ENCODE peak calls at places on chromosome 2, in five cellular contexts. One of them, this sample, is unnamed.

GRCh38 chr2:160352492-160352891 is 141.1 kb downstream of the RBMS1 start:
- DNase-seq in NAMALWA: no peak
- DNase-seq in DMS 273 treated with DMSO at 0.1 percent for 48 hours: no peak
- DNase-seq in NCI-H748 treated with DMSO at 0.1 percent for 48 hours: no peak
- DNase-seq in transverse colon: no peak
- DNase-seq in this sample: no peak

GRCh38 chr2:240421396-240421795 is 14.1 kb upstream of the GPC1 start:
- DNase-seq in NAMALWA: no peak
- DNase-seq in NCI-H748 treated with DMSO at 0.1 percent for 48 hours: no peak
- DNase-seq in DMS 273 treated with DMSO at 0.1 percent for 48 hours: no peak
- DNase-seq in transverse colon: no peak
- DNase-seq in this sample: no peak

GRCh38 chr2:42770288-42771131 is 6.6 kb upstream of the OXER1 start:
- DNase-seq in DMS 273 treated with DMSO at 0.1 percent for 48 hours: peak
- DNase-seq in transverse colon: no peak
- DNase-seq in NAMALWA: peak
- DNase-seq in NCI-H748 treated with DMSO at 0.1 percent for 48 hours: peak
- DNase-seq in this sample: peak

GRCh38 chr2:227796044-227796780 is 17.4 kb upstream of the CCL20 start:
- DNase-seq in transverse colon: peak
- DNase-seq in NAMALWA: no peak
- DNase-seq in DMS 273 treated with DMSO at 0.1 percent for 48 hours: no peak
- DNase-seq in NCI-H748 treated with DMSO at 0.1 percent for 48 hours: no peak
- DNase-seq in this sample: no peak

GRCh38 chr2:238895361-238895882 is 47.5 kb downstream of the TWIST2 start:
- DNase-seq in transverse colon: no peak
- DNase-seq in NCI-H748 treated with DMSO at 0.1 percent for 48 hours: no peak
- DNase-seq in DMS 273 treated with DMSO at 0.1 percent for 48 hours: no peak
- DNase-seq in NAMALWA: no peak
- DNase-seq in this sample: no peak

GRCh38 chr2:41741951-41742563 is 305.8 kb upstream of the PKDCC start:
- DNase-seq in NAMALWA: no peak
- DNase-seq in NCI-H748 treated with DMSO at 0.1 percent for 48 hours: no peak
- DNase-seq in DMS 273 treated with DMSO at 0.1 percent for 48 hours: no peak
- DNase-seq in transverse colon: no peak
- DNase-seq in this sample: no peak

GRCh38 chr2:127093648-127094210 is 13.2 kb downstream of the BIN1 start:
- DNase-seq in DMS 273 treated with DMSO at 0.1 percent for 48 hours: no peak
- DNase-seq in transverse colon: no peak
- DNase-seq in NAMALWA: no peak
- DNase-seq in NCI-H748 treated with DMSO at 0.1 percent for 48 hours: no peak
- DNase-seq in this sample: no peak

GRCh38 chr2:149063177-149063576 is 24.7 kb downstream of the LYPD6B start:
- DNase-seq in DMS 273 treated with DMSO at 0.1 percent for 48 hours: no peak
- DNase-seq in transverse colon: no peak
- DNase-seq in NAMALWA: no peak
- DNase-seq in NCI-H748 treated with DMSO at 0.1 percent for 48 hours: no peak
- DNase-seq in this sample: no peak

GRCh38 chr2:155350783-155351580 is 652.5 kb downstream of the KCNJ3 start:
- DNase-seq in NCI-H748 treated with DMSO at 0.1 percent for 48 hours: no peak
- DNase-seq in transverse colon: no peak
- DNase-seq in NAMALWA: no peak
- DNase-seq in DMS 273 treated with DMSO at 0.1 percent for 48 hours: no peak
- DNase-seq in this sample: no peak

GRCh38 chr2:130728549-130729310 is at the start of gene GPR148:
- DNase-seq in DMS 273 treated with DMSO at 0.1 percent for 48 hours: no peak
- DNase-seq in transverse colon: no peak
- DNase-seq in NAMALWA: no peak
- DNase-seq in NCI-H748 treated with DMSO at 0.1 percent for 48 hours: peak
- DNase-seq in this sample: no peak

GRCh38 chr2:168722592-168722991 is 79.8 kb upstream of the NOSTRIN start:
- DNase-seq in transverse colon: no peak
- DNase-seq in NAMALWA: no peak
- DNase-seq in NCI-H748 treated with DMSO at 0.1 percent for 48 hours: no peak
- DNase-seq in DMS 273 treated with DMSO at 0.1 percent for 48 hours: no peak
- DNase-seq in this sample: no peak

GRCh38 chr2:39377226-39377939 is 59.7 kb downstream of the MAP4K3 start:
- DNase-seq in DMS 273 treated with DMSO at 0.1 percent for 48 hours: no peak
- DNase-seq in NCI-H748 treated with DMSO at 0.1 percent for 48 hours: no peak
- DNase-seq in NAMALWA: peak
- DNase-seq in transverse colon: peak
- DNase-seq in this sample: no peak

GRCh38 chr2:235024951-235025773 is 73.3 kb downstream of the SH3BP4 start:
- DNase-seq in DMS 273 treated with DMSO at 0.1 percent for 48 hours: no peak
- DNase-seq in transverse colon: no peak
- DNase-seq in NAMALWA: no peak
- DNase-seq in NCI-H748 treated with DMSO at 0.1 percent for 48 hours: no peak
- DNase-seq in this sample: no peak

GRCh38 chr2:38178556-38179419 is 102.8 kb upstream of the CYP1B1 start:
- DNase-seq in NAMALWA: no peak
- DNase-seq in NCI-H748 treated with DMSO at 0.1 percent for 48 hours: no peak
- DNase-seq in transverse colon: no peak
- DNase-seq in DMS 273 treated with DMSO at 0.1 percent for 48 hours: no peak
- DNase-seq in this sample: no peak

GRCh38 chr2:230694241-230694640 is 18.4 kb upstream of the CAB39 start:
- DNase-seq in transverse colon: peak
- DNase-seq in NCI-H748 treated with DMSO at 0.1 percent for 48 hours: no peak
- DNase-seq in DMS 273 treated with DMSO at 0.1 percent for 48 hours: no peak
- DNase-seq in NAMALWA: no peak
- DNase-seq in this sample: no peak

GRCh38 chr2:73759287-73759764 is 20.6 kb downstream of the DUSP11 start:
- DNase-seq in DMS 273 treated with DMSO at 0.1 percent for 48 hours: no peak
- DNase-seq in transverse colon: no peak
- DNase-seq in NAMALWA: no peak
- DNase-seq in NCI-H748 treated with DMSO at 0.1 percent for 48 hours: no peak
- DNase-seq in this sample: no peak

GRCh38 chr2:216017365-216017764 is 4.0 kb upstream of the MREG start:
- DNase-seq in DMS 273 treated with DMSO at 0.1 percent for 48 hours: no peak
- DNase-seq in transverse colon: peak
- DNase-seq in NAMALWA: peak
- DNase-seq in NCI-H748 treated with DMSO at 0.1 percent for 48 hours: no peak
- DNase-seq in this sample: no peak

GRCh38 chr2:109370399-109370990 is 241.5 kb downstream of the SH3RF3 start:
- DNase-seq in DMS 273 treated with DMSO at 0.1 percent for 48 hours: no peak
- DNase-seq in NAMALWA: no peak
- DNase-seq in transverse colon: no peak
- DNase-seq in NCI-H748 treated with DMSO at 0.1 percent for 48 hours: no peak
- DNase-seq in this sample: no peak

GRCh38 chr2:176164184-176164802 is 7.2 kb downstream of the HOXD3 start:
- DNase-seq in transverse colon: no peak
- DNase-seq in DMS 273 treated with DMSO at 0.1 percent for 48 hours: no peak
- DNase-seq in NCI-H748 treated with DMSO at 0.1 percent for 48 hours: no peak
- DNase-seq in NAMALWA: no peak
- DNase-seq in this sample: no peak

GRCh38 chr2:16324971-16325612 is 340.5 kb downstream of the CYRIA start:
- DNase-seq in NCI-H748 treated with DMSO at 0.1 percent for 48 hours: no peak
- DNase-seq in NAMALWA: no peak
- DNase-seq in transverse colon: no peak
- DNase-seq in DMS 273 treated with DMSO at 0.1 percent for 48 hours: no peak
- DNase-seq in this sample: no peak

This sample was measured in SW 1271.